ENCODE peak calls at places on chromosomes 12 and 14, in six cellular contexts. One of them, this sample, is unnamed.

GRCh38 chr12:100229036-100229635 is 28.5 kb downstream of the ACTR6 start:
- DNase-seq in sigmoid colon: no peak
- DNase-seq in IMR-90: peak
- DNase-seq in adrenal gland: no peak
- DNase-seq in prostate gland: peak
- DNase-seq in right lobe of liver: no peak
- DNase-seq in this sample: no peak

GRCh38 chr14:57182760-57183503 is 85.8 kb downstream of the EXOC5 start:
- DNase-seq in adrenal gland: no peak
- DNase-seq in IMR-90: peak
- DNase-seq in prostate gland: no peak
- DNase-seq in sigmoid colon: no peak
- DNase-seq in right lobe of liver: no peak
- DNase-seq in this sample: no peak

GRCh38 chr12:113144771-113145170 is 4.8 kb upstream of the CFAP73 start:
- DNase-seq in sigmoid colon: no peak
- DNase-seq in adrenal gland: no peak
- DNase-seq in prostate gland: no peak
- DNase-seq in right lobe of liver: no peak
- DNase-seq in IMR-90: no peak
- DNase-seq in this sample: no peak

GRCh38 chr12:79020106-79020505 is 155.5 kb downstream of the SYT1 start:
- DNase-seq in right lobe of liver: no peak
- DNase-seq in prostate gland: no peak
- DNase-seq in sigmoid colon: no peak
- DNase-seq in adrenal gland: no peak
- DNase-seq in IMR-90: peak
- DNase-seq in this sample: no peak

GRCh38 chr12:125683748-125684381 is 618.6 kb downstream of the AACS start:
- DNase-seq in right lobe of liver: peak
- DNase-seq in IMR-90: no peak
- DNase-seq in sigmoid colon: no peak
- DNase-seq in prostate gland: peak
- DNase-seq in adrenal gland: no peak
- DNase-seq in this sample: no peak

GRCh38 chr14:33435911-33436310 is 497.2 kb downstream of the NPAS3 start:
- DNase-seq in sigmoid colon: no peak
- DNase-seq in IMR-90: peak
- DNase-seq in right lobe of liver: no peak
- DNase-seq in prostate gland: no peak
- DNase-seq in adrenal gland: no peak
- DNase-seq in this sample: no peak

GRCh38 chr12:113381237-113381636 is 22.4 kb downstream of the SDS start:
- DNase-seq in adrenal gland: no peak
- DNase-seq in sigmoid colon: no peak
- DNase-seq in IMR-90: no peak
- DNase-seq in right lobe of liver: no peak
- DNase-seq in prostate gland: no peak
- DNase-seq in this sample: no peak

GRCh38 chr14:37584211-37585100 is 10.6 kb downstream of the FOXA1 start:
- DNase-seq in sigmoid colon: no peak
- DNase-seq in right lobe of liver: peak
- DNase-seq in IMR-90: no peak
- DNase-seq in adrenal gland: no peak
- DNase-seq in prostate gland: no peak
- DNase-seq in this sample: no peak

GRCh38 chr14:101001311-101002069 is 98.0 kb upstream of the RTL1 start:
- DNase-seq in adrenal gland: no peak
- DNase-seq in IMR-90: peak
- DNase-seq in sigmoid colon: no peak
- DNase-seq in right lobe of liver: no peak
- DNase-seq in prostate gland: no peak
- DNase-seq in this sample: no peak

GRCh38 chr14:56724013-56724412 is 86.3 kb downstream of the OTX2 start:
- DNase-seq in sigmoid colon: no peak
- DNase-seq in IMR-90: no peak
- DNase-seq in prostate gland: no peak
- DNase-seq in right lobe of liver: no peak
- DNase-seq in adrenal gland: no peak
- DNase-seq in this sample: no peak

GRCh38 chr12:119180380-119181040 is 1.8 kb downstream of the HSPB8 start:
- DNase-seq in sigmoid colon: peak
- DNase-seq in adrenal gland: no peak
- DNase-seq in prostate gland: no peak
- DNase-seq in IMR-90: peak
- DNase-seq in right lobe of liver: no peak
- DNase-seq in this sample: no peak

GRCh38 chr12:112303004-112303403 is 79.2 kb downstream of the HECTD4 start:
- DNase-seq in right lobe of liver: no peak
- DNase-seq in prostate gland: no peak
- DNase-seq in sigmoid colon: no peak
- DNase-seq in IMR-90: peak
- DNase-seq in adrenal gland: no peak
- DNase-seq in this sample: no peak

GRCh38 chr14:55600784-55601561 is 21.0 kb downstream of the KTN1 start:
- DNase-seq in sigmoid colon: no peak
- DNase-seq in IMR-90: peak
- DNase-seq in prostate gland: no peak
- DNase-seq in adrenal gland: no peak
- DNase-seq in right lobe of liver: no peak
- DNase-seq in this sample: no peak

GRCh38 chr12:24425601-24425970 is 476.1 kb upstream of the SOX5 start:
- DNase-seq in IMR-90: peak
- DNase-seq in adrenal gland: no peak
- DNase-seq in sigmoid colon: no peak
- DNase-seq in prostate gland: no peak
- DNase-seq in right lobe of liver: no peak
- DNase-seq in this sample: no peak

GRCh38 chr12:1605129-1606020 is 11.0 kb upstream of the FBXL14 start:
- DNase-seq in sigmoid colon: peak
- DNase-seq in right lobe of liver: peak
- DNase-seq in IMR-90: peak
- DNase-seq in adrenal gland: peak
- DNase-seq in prostate gland: peak
- DNase-seq in this sample: peak

GRCh38 chr12:106204312-106204711 is 43.5 kb downstream of the CKAP4 start:
- DNase-seq in sigmoid colon: no peak
- DNase-seq in right lobe of liver: no peak
- DNase-seq in prostate gland: no peak
- DNase-seq in IMR-90: no peak
- DNase-seq in adrenal gland: no peak
- DNase-seq in this sample: no peak

DNA sequence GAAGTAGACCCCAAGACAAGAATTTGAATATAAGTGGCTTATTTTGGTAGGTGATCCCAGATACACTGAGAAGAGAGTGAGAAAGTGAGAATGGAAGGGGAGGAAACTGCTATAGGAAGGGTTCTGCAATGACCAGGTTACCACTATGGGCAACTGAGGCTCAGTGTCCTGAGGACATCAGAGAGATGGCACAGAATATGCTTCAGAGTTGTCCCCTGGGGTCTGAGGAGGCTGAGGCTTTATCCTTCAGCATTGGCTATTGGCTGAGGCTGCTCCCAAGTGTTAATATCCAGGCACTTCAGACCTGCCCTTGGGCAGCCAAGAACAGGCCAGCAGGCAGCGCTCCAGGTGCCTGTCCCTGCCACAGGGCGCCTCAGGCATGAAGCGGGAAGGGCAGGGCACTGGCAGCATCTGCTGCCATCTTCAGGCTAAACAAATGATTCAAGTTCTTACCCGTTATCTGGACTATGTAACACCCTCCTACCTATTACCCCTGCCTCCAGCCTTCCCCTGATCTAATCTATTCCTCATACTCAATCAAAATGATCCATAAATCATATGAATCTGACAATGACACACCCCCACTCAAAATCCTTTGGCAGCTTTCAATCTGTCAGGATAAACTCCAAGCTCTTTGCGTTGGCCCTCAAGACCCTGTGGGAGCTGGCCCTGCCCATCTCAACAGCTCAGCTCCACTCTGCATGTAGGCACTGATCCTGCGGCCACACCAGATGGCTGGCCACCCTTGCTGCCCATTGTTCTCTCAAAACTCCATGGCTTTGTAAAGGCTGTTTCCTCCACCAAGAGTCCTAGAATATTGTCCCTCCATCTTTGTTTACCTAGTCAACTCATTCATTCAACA is 42.4 kb downstream of the CKAP4 start:
- DNase-seq in IMR-90: no peak
- DNase-seq in right lobe of liver: peak
- DNase-seq in prostate gland: no peak
- DNase-seq in sigmoid colon: no peak
- DNase-seq in adrenal gland: peak
- DNase-seq in this sample: no peak
- TF ChIP-seq CTCF in IMR-90: peak
- TF ChIP-seq CTCF in right lobe of liver: peak
- TF ChIP-seq CTCF in prostate gland: peak
- TF ChIP-seq CTCF in sigmoid colon: no peak
- TF ChIP-seq CTCF in adrenal gland: peak
- TF ChIP-seq CTCF in this sample: no peak

DNA sequence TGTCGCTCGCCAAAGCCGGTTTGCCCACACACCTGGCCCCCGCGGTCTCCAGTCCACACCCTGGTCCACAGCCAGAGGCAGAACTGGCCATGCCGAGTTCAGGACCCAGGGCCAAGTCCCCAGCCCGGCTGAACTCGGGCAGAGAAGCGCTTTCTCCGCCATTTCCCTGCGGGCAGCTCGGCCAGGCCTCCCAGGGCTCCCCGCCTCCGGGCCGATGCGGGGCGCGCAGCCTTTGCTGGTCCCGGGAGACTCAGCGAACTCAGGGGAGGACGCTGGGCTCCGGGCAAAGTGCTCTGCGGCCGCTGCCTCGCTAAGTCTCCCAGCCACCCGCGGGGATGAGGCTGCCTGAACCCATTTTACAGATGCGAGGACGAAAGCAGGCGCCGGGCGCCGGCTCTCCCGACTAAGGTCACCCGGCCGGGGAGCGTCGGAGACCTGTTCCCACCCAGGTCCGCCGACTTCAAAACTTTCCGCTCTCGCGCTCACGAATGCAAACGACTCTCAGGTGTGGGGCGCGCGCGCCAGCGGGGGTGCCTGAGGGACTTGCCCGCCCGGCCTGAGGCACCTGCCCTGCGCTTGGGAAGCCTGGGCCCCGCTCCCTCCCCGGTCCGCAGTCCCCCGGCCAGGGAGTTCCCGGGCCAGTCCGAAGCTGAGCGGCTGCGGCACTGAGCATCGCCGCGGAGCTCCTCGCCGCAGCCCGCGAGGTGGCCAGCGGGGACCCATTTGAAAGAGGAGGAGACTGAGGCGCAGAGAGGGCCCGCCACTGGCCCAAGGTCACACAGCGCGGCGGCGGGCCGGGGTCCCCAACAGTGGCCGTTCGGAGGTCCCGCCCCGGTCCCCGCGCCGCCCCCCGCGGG is 627 bp downstream of the TESC start:
- DNase-seq in sigmoid colon: peak
- DNase-seq in prostate gland: no peak
- DNase-seq in adrenal gland: no peak
- DNase-seq in right lobe of liver: peak
- DNase-seq in IMR-90: no peak
- DNase-seq in this sample: peak
- TF ChIP-seq POLR2A in sigmoid colon: no peak
- TF ChIP-seq POLR2A in prostate gland: no peak
- TF ChIP-seq POLR2A in adrenal gland: no peak
- TF ChIP-seq POLR2A in right lobe of liver: no peak
- TF ChIP-seq POLR2A in IMR-90: no peak
- TF ChIP-seq POLR2A in this sample: no peak

GRCh38 chr12:120238224-120238616 is 27.3 kb downstream of the PXN start:
- DNase-seq in right lobe of liver: no peak
- DNase-seq in sigmoid colon: peak
- DNase-seq in IMR-90: no peak
- DNase-seq in prostate gland: no peak
- DNase-seq in adrenal gland: no peak
- DNase-seq in this sample: no peak

GRCh38 chr12:120235369-120236123 is 30.0 kb downstream of the PXN start:
- DNase-seq in IMR-90: no peak
- DNase-seq in right lobe of liver: no peak
- DNase-seq in adrenal gland: no peak
- DNase-seq in sigmoid colon: no peak
- DNase-seq in prostate gland: no peak
- DNase-seq in this sample: no peak

GRCh38 chr12:120236124-120236398 is 29.5 kb downstream of the PXN start:
- DNase-seq in right lobe of liver: no peak
- DNase-seq in prostate gland: no peak
- DNase-seq in sigmoid colon: no peak
- DNase-seq in IMR-90: no peak
- DNase-seq in adrenal gland: no peak
- DNase-seq in this sample: no peak

GRCh38 chr12:120231316-120232011 is 30.6 kb upstream of the RPLP0 start:
- DNase-seq in adrenal gland: peak
- DNase-seq in prostate gland: no peak
- DNase-seq in IMR-90: peak
- DNase-seq in right lobe of liver: no peak
- DNase-seq in sigmoid colon: peak
- DNase-seq in this sample: peak

GRCh38 chr12:120234643-120235368 is 30.7 kb downstream of the PXN start:
- DNase-seq in right lobe of liver: peak
- DNase-seq in adrenal gland: peak
- DNase-seq in IMR-90: peak
- DNase-seq in prostate gland: peak
- DNase-seq in sigmoid colon: peak
- DNase-seq in this sample: peak
- TF ChIP-seq CTCF in right lobe of liver: peak
- TF ChIP-seq CTCF in adrenal gland: peak
- TF ChIP-seq CTCF in IMR-90: peak
- TF ChIP-seq CTCF in prostate gland: peak
- TF ChIP-seq CTCF in sigmoid colon: no peak
- TF ChIP-seq CTCF in this sample: no peak

GRCh38 chr12:45839917-45840316 is 110.4 kb downstream of the ARID2 start:
- DNase-seq in prostate gland: no peak
- DNase-seq in IMR-90: no peak
- DNase-seq in adrenal gland: no peak
- DNase-seq in sigmoid colon: no peak
- DNase-seq in right lobe of liver: no peak
- DNase-seq in this sample: no peak
- TF ChIP-seq POLR2A in prostate gland: no peak
- TF ChIP-seq POLR2A in IMR-90: no peak
- TF ChIP-seq POLR2A in adrenal gland: no peak
- TF ChIP-seq POLR2A in sigmoid colon: no peak
- TF ChIP-seq POLR2A in right lobe of liver: no peak
- TF ChIP-seq POLR2A in this sample: no peak